ENCODE peak calls at places on chromosomes 1 and 21, in seven cellular contexts. Z is GM23338; F is iPS DF 6.9; J is CD8-positive, alpha-beta T cell; A is ascending aorta; X is HCT116; Q is Peyer's patch. V is an unnamed sample.

GRCh38 chr1:172089768-172090510 is 248.6 kb downstream of the DNM3 start:
- DNase-seq in A (peak; percentile 71), Z (peak; percentile 85), Q (peak; percentile 58), J (peak; percentile 58), F (peak; percentile 57), X (peak; percentile 33), V (peak; percentile 56)

GRCh38 chr1:94713472-94714141 is 106.5 kb upstream of the SLC44A3 start:
- DNase-seq in X (peak; percentile 89), A (peak; percentile 84), F (peak; percentile 70), J (no peak), Q (peak; percentile 41), Z (peak; percentile 94), V (peak; percentile 80)

GRCh38 chr1:81525085-81525484 is 275.6 kb upstream of the ADGRL2 start:
- DNase-seq in F (no peak), A (no peak), X (no peak), J (no peak), Z (no peak), Q (no peak), V (no peak)

GRCh38 chr1:235503333-235504121 is 725 bp downstream of the B3GALNT2 start:
- DNase-seq in J (peak; percentile 31), A (peak; percentile 81), Q (peak; percentile 57), Z (peak; percentile 73), X (no peak), F (no peak), V (peak; percentile 44)

GRCh38 chr1:8767006-8767405 is 50.4 kb downstream of the RERE start:
- DNase-seq in F (no peak), Q (no peak), J (no peak), A (no peak), Z (no peak), X (no peak), V (no peak)

GRCh38 chr1:219039755-219040154 is 133.9 kb upstream of the LYPLAL1 start:
- DNase-seq in F (no peak), Q (no peak), J (no peak), Z (no peak), A (no peak), X (no peak), V (no peak)

GRCh38 chr1:21567241-21568005 is 58.2 kb downstream of the ALPL start:
- DNase-seq in F (no peak), Q (no peak), J (no peak), Z (no peak), X (no peak), A (no peak), V (no peak)

GRCh38 chr1:40477680-40478057 is 579 bp downstream of the ZFP69 start:
- DNase-seq in A (no peak), F (no peak), J (no peak), Z (no peak), X (no peak), Q (peak; percentile 19), V (no peak)

GRCh38 chr1:62436039-62436465 is 797 bp upstream of the USP1 start:
- DNase-seq in A (no peak), X (no peak), F (no peak), J (peak; percentile 95), Z (no peak), Q (peak; percentile 96), V (no peak)

GRCh38 chr21:43299441-43300277 is 127.3 kb downstream of the SIK1 start:
- DNase-seq in A (no peak), X (no peak), J (no peak), Z (no peak), F (no peak), Q (no peak), V (no peak)

GRCh38 chr1:236836157-236836556 is 41.1 kb downstream of the MTR start:
- DNase-seq in J (no peak), X (no peak), F (no peak), Q (no peak), A (no peak), Z (no peak), V (no peak)

GRCh38 chr1:8343464-8344001 is 25.6 kb downstream of the SLC45A1 start:
- DNase-seq in Z (no peak), X (peak; percentile 46), J (no peak), Q (no peak), F (no peak), A (peak; percentile 96), V (peak; percentile 54)

GRCh38 chr1:23441446-23442148 is 17.0 kb upstream of the TCEA3 start:
- DNase-seq in Z (no peak), A (no peak), X (no peak), Q (no peak), F (no peak), J (no peak), V (no peak)

GRCh38 chr21:45498646-45499000 is 43.6 kb downstream of the SLC19A1 start:
- DNase-seq in X (no peak), A (peak; percentile 39), Z (no peak), J (no peak), F (no peak), Q (no peak), V (no peak)

GRCh38 chr1:246122071-246122470 is 385.0 kb downstream of the SMYD3 start:
- DNase-seq in Q (no peak), A (no peak), X (no peak), J (no peak), F (no peak), Z (no peak), V (no peak)

GRCh38 chr1:166089804-166090203 is 77.0 kb downstream of the FAM78B start:
- DNase-seq in J (no peak), A (no peak), Q (no peak), F (no peak), X (no peak), Z (peak; percentile 27), V (no peak)
- H3K4me1 ChIP-seq in J (no peaks in the 10 kb centered on the region), A (no peaks in the 10 kb centered on the region), Q (no peaks in the 10 kb centered on the region), F (no peaks in the 10 kb centered on the region), X (no peaks in the 10 kb centered on the region), Z (no peaks in the 10 kb centered on the region), V (peaks cover 4% of the 10 kb centered on the region)

DNA sequence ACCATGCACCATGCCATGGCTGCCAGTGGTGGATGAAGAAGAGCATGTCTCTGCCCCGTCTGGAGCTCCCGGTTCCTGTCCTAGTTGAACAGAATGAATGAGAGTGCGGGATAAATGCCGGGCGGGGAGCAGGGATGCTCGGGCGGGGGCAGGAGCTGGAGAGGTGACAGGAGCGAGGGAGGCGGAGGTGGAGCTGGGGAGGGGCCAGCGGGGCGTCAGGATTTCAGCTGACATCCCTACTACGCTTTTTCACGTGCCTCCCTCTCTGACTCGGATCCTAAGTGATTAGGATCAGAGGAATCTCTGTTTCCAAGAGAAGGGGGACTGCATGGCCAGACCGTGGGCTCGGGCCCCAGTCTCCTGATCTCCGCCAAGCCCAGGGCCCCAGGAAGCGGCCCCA is 47.3 kb downstream of the TP73 start:
- DNase-seq in Q (no peak), F (no peak), Z (no peak), J (no peak), X (no peak), A (no peak), V (no peak)
- H3K4me1 ChIP-seq in Q (no peaks in the 10 kb centered on the region), F (peaks cover 1% of the 10 kb centered on the region), Z (no peaks in the 10 kb centered on the region), J (no peaks in the 10 kb centered on the region), X (no peaks in the 10 kb centered on the region), A (no peaks in the 10 kb centered on the region), V (no peaks in the 10 kb centered on the region)

GRCh38 chr1:206784471-206784903 is 12.2 kb upstream of the IL10 start:
- DNase-seq in X (no peak), Q (peak; percentile 87), F (no peak), A (no peak), J (peak; percentile 65), Z (no peak), V (no peak)
- H3K4me1 ChIP-seq in X (no peaks in the 10 kb centered on the region), Q (no peaks in the 10 kb centered on the region), F (no peaks in the 10 kb centered on the region), A (no peaks in the 10 kb centered on the region), J (peaks cover 56% of the 10 kb centered on the region), Z (no peaks in the 10 kb centered on the region), V (no peaks in the 10 kb centered on the region)

DNA sequence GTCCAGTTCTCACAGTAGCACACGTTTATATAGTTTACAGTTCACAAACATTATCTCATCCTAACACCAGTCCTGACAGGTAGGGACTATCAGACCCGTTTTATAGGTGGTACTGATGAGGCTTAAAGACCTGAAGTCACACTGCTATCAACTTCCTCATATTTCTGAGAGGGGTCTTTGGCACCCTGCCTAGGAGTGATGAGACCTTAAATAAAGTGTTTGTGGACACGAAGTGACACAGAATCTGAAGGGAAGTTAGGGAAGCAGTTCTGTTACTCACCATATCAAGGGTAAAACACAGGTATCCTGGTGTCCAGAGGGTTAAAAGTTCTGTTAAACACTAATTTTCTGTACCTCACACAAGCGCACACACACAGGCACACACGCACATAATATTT is 623 bp upstream of the TACSTD2 start:
- DNase-seq in F (no peak), J (no peak), A (no peak), X (no peak), Q (no peak), Z (no peak), V (no peak)
- H3K4me1 ChIP-seq in F (peaks cover 2% of the 10 kb centered on the region), J (peaks cover 3% of the 10 kb centered on the region), A (peaks cover 8% of the 10 kb centered on the region), X (peaks cover 14% of the 10 kb centered on the region), Q (peaks cover 15% of the 10 kb centered on the region), Z (peaks cover 18% of the 10 kb centered on the region), V (no peaks in the 10 kb centered on the region)